ENCODE peak calls at places on chromosome 18, in seven cellular contexts. C is mammary epithelial cell; Q is naive thymus-derived CD4-positive, alpha-beta T cell; E is small intestine; H is K562; L is fibroblast of lung; X is mesenchymal stem cell. N is an unnamed sample. For H3K27me3 and H3K4me1, the result is how much of the 10 kb centered on the place peaks cover.

GRCh38 chr18:48622911-48623431 is 84.1 kb downstream of the CTIF start:
- DNase-seq in C (peak), Q (no peak), E (no peak), H (no peak), L (no peak), X (no peak), N (no peak)

GRCh38 chr18:48815581-48816324 is 135.0 kb downstream of the SMAD7 start:
- DNase-seq in C (no peak), Q (no peak), E (no peak), H (no peak), L (no peak), X (peak), N (peak)

GRCh38 chr18:3794537-3795348 is 344.8 kb downstream of the TGIF1 start:
- DNase-seq in C (peak), Q (no peak), E (peak), H (no peak), L (peak), X (peak), N (no peak)

GRCh38 chr18:37499008-37499407 is 66.6 kb downstream of the CELF4 start:
- DNase-seq in C (no peak), Q (no peak), E (no peak), H (no peak), L (no peak), X (no peak), N (no peak)

GRCh38 chr18:24731158-24731557 is 270.7 kb downstream of the HRH4 start:
- DNase-seq in C (peak), Q (no peak), E (peak), H (no peak), L (no peak), X (no peak), N (no peak)

GRCh38 chr18:41982942-41983660 is 28.1 kb downstream of the PIK3C3 start:
- DNase-seq in C (peak), Q (no peak), E (no peak), H (no peak), L (no peak), X (no peak), N (no peak)

GRCh38 chr18:50633992-50634391 is 74.1 kb downstream of the MAPK4 start:
- DNase-seq in C (no peak), Q (no peak), E (no peak), H (no peak), L (no peak), X (no peak), N (no peak)

GRCh38 chr18:12021596-12021995 is 40.3 kb downstream of the IMPA2 start:
- DNase-seq in C (no peak), Q (no peak), E (no peak), H (no peak), L (peak), X (no peak), N (peak)

GRCh38 chr18:7395566-7395965 is 164.7 kb downstream of the LRRC30 start:
- DNase-seq in C (no peak), Q (no peak), E (no peak), H (no peak), L (no peak), X (no peak), N (no peak)

GRCh38 chr18:8003878-8004675 is 437.0 kb downstream of the PTPRM start:
- DNase-seq in C (no peak), Q (no peak), E (no peak), H (no peak), L (peak), X (peak), N (no peak)

GRCh38 chr18:3447895-3448844 is 1.8 kb upstream of the TGIF1 start:
- DNase-seq in C (peak), Q (peak), E (peak), H (peak), L (peak), X (peak), N (peak)

GRCh38 chr18:50356036-50356945 is 18.6 kb upstream of the SKA1 start:
- DNase-seq in C (peak), Q (no peak), E (no peak), H (no peak), L (no peak), X (peak), N (no peak)

GRCh38 chr18:42446195-42446594 is 491.2 kb downstream of the PIK3C3 start:
- DNase-seq in C (peak), Q (no peak), E (no peak), H (no peak), L (peak), X (peak), N (no peak)

GRCh38 chr18:27599202-27599829 is 414.2 kb upstream of the CHST9 start:
- DNase-seq in C (peak), Q (no peak), E (peak), H (peak), L (peak), X (peak), N (no peak)

GRCh38 chr18:54805571-54806334 is 22.5 kb upstream of the RAB27B start:
- DNase-seq in C (peak), Q (no peak), E (peak), H (peak), L (peak), X (peak), N (no peak)

GRCh38 chr18:9184998-9185613 is 48.5 kb downstream of the ANKRD12 start:
- DNase-seq in C (no peak), Q (no peak), E (peak), H (no peak), L (no peak), X (no peak), N (no peak)

GRCh38 chr18:10379511-10379910 is 74.9 kb upstream of the APCDD1 start:
- DNase-seq in C (no peak), Q (no peak), E (no peak), H (no peak), L (no peak), X (peak), N (no peak)

GRCh38 chr18:27558388-27559158 is 373.5 kb upstream of the CHST9 start:
- DNase-seq in C (no peak), Q (no peak), E (no peak), H (no peak), L (no peak), X (no peak), N (no peak)

GRCh38 chr18:11307716-11308115 is 158.3 kb upstream of the PIEZO2 start:
- DNase-seq in C (no peak), Q (no peak), E (no peak), H (no peak), L (no peak), X (no peak), N (no peak)

GRCh38 chr18:74310411-74310810 is 5.2 kb upstream of the C18orf63 start:
- DNase-seq in C (peak), Q (peak), E (peak), H (no peak), L (peak), X (peak), N (no peak)

GRCh38 chr18:7367336-7367735 is 136.4 kb downstream of the LRRC30 start:
- DNase-seq in C (no peak), Q (no peak), E (no peak), H (no peak), L (no peak), X (no peak), N (no peak)

GRCh38 chr18:13243363-13243762 is 24.8 kb downstream of the LDLRAD4 start:
- DNase-seq in C (no peak), Q (no peak), E (no peak), H (no peak), L (no peak), X (no peak), N (no peak)

GRCh38 chr18:8982416-8983183 is 119.9 kb upstream of the NDUFV2 start:
- DNase-seq in C (peak), Q (no peak), E (peak), H (no peak), L (peak), X (peak), N (no peak)

GRCh38 chr18:8332286-8332685 is 277.0 kb upstream of the RAB12 start:
- DNase-seq in C (no peak), Q (no peak), E (no peak), H (no peak), L (no peak), X (no peak), N (no peak)

DNA sequence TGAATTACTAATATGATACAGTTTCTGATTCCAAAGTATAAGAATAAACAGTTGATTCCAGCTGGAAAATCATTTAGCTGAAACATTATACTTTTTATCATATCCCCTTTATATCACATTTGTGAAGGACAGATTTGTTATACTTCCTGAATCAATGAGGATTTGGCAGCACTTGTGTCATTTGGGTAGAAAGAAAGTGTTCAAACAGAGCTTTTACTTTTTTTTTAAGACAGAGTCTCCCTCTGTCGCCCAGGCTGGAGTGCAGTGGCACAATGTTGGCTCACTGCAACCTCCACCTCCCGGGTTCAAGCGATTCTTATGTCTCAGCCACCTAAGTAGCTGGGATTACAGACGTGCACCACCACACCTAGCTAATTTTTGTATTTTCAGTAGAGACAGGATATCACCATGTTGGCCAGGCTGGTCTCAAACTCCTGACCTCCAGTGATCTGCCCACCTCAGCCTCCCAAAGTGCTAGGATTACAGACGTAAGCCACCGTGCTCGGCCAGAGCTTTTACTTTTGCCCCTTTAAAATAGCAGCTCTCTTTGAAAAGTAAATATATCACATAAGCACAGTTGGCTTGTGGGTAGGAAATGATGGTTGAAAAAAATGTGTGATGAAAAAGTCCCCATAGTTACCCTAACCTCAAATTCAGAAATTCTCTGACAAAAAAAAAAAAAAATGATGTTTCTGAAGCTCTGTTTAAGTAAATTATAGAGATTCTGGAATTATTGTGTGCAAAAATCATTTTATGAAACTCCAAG is 95.2 kb downstream of the DTNA start:
- DNase-seq in C (no peak), Q (no peak), E (no peak), H (no peak), L (no peak), X (no peak), N (no peak)
- H3K27me3 ChIP-seq in C (under half), Q (under half), E (under half), H (under half), L (under half), X (under half), N (under half)

DNA sequence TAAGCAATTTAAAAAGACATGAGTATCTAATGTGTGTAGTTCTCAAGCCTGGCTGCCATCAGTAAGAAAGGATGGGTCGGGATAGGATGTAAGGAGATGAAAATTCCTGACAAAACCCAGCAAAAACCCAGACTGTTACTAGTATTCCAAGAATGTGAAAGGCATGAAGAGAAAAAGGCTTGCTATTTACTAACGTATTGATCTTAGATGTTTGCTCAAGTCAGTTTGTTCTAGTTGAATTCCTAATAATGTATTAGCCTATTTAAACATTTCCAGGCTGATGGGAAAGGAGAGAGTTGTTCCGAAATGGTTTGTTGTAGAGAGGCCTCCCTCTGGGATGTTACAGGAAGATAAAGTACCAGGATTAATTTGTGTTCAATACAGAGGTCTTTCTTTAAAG is 88.2 kb downstream of the ZNF532 start:
- DNase-seq in C (no peak), Q (no peak), E (no peak), H (no peak), L (no peak), X (no peak), N (no peak)
- H3K4me1 ChIP-seq in C (under half), Q (under half), E (under half), H (under half), L (under half), X (under half), N (under half)

DNA sequence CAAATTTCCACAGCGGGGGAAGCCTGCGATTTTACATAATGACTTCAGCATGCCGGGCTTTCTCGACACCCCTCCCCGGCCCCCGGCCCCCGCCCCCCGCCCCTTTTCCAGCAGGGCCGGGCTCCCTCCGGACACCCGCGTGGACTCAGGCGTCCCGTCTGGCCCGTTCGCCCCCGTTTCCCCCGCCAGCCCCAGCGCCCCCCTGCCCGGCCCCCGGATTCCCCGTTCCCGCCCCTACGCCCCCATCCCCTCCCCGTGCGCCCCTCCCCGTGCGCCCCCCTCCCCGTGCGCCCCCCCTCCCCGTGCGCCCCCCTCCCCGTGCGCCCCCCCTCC is 456 bp upstream of the NFATC1 start:
- DNase-seq in C (no peak), Q (no peak), E (no peak), H (no peak), L (no peak), X (no peak), N (no peak)
- H3K27me3 ChIP-seq in C (under half), Q (under half), E (under half), H (under half), L (under half), X (half or more), N (half or more)

GRCh38 chr18:21857871-21858270 is 117.3 kb downstream of the MIB1 start:
- DNase-seq in C (no peak), Q (no peak), E (no peak), H (no peak), L (no peak), X (no peak), N (no peak)
- H3K4me1 ChIP-seq in C (under half), Q (under half), E (under half), H (under half), L (under half), X (under half), N (under half)

GRCh38 chr18:916562-916961 is 11.9 kb downstream of the ADCYAP1 start:
- DNase-seq in C (no peak), Q (no peak), E (no peak), H (no peak), L (no peak), X (no peak), N (no peak)
- H3K27me3 ChIP-seq in C (under half), Q (under half), E (under half), H (under half), L (under half), X (under half), N (under half)

N was measured in left lung.